ENCODE peak calls at places on chromosomes 5 and 9, in seven cellular contexts. T is mesendoderm, N is H9, P is IMR-90, S is neuronal stem cell, D is H1, R is mesenchymal stem cell. X is an unnamed sample.

GRCh38 chr5:10563940-10564837 is at the start of gene ANKRD33B:
- DNase-seq in T (peak), N (peak), P (peak), S (peak), D (no peak), R (peak), X (no peak)

GRCh38 chr5:123084730-123085605 is 4.1 kb upstream of the PRDM6 start:
- DNase-seq in T (peak), N (no peak), P (no peak), S (no peak), D (no peak), R (no peak), X (no peak)

GRCh38 chr9:21817176-21817575 is 14.7 kb downstream of the MTAP start:
- DNase-seq in T (no peak), N (no peak), P (peak), S (no peak), D (no peak), R (peak), X (no peak)

GRCh38 chr5:131996210-131997025 is 15.0 kb downstream of the ACSL6 start:
- DNase-seq in T (no peak), N (no peak), P (no peak), S (no peak), D (no peak), R (no peak), X (peak)

GRCh38 chr5:80481019-80481893 is 6.6 kb upstream of the FAM151B start:
- DNase-seq in T (peak), N (peak), P (peak), S (no peak), D (peak), R (peak), X (peak)

GRCh38 chr9:109114670-109115069 is 5.1 kb downstream of the TMEM245 start:
- DNase-seq in T (no peak), N (no peak), P (peak), S (no peak), D (no peak), R (peak), X (no peak)

GRCh38 chr5:766666-767431 is 17.7 kb downstream of the ZDHHC11B start:
- DNase-seq in T (no peak), N (peak), P (no peak), S (no peak), D (no peak), R (no peak), X (no peak)

GRCh38 chr9:124820606-124821246 is 32.5 kb upstream of the WDR38 start:
- DNase-seq in T (no peak), N (no peak), P (no peak), S (no peak), D (no peak), R (no peak), X (no peak)

GRCh38 chr5:167813381-167813780 is 478.1 kb upstream of the WWC1 start:
- DNase-seq in T (no peak), N (no peak), P (no peak), S (no peak), D (no peak), R (peak), X (no peak)

GRCh38 chr5:178182158-178182876 is 4.9 kb downstream of the GMCL2 start:
- DNase-seq in T (peak), N (peak), P (no peak), S (no peak), D (no peak), R (no peak), X (no peak)

GRCh38 chr9:136110082-136111061 is 8.3 kb downstream of the TMEM250 start:
- DNase-seq in T (peak), N (peak), P (peak), S (no peak), D (no peak), R (peak), X (no peak)

GRCh38 chr9:136111910-136112309 is 6.8 kb downstream of the TMEM250 start:
- DNase-seq in T (no peak), N (peak), P (no peak), S (no peak), D (no peak), R (no peak), X (no peak)

GRCh38 chr9:136114606-136115005 is 4.1 kb downstream of the TMEM250 start:
- DNase-seq in T (no peak), N (no peak), P (no peak), S (no peak), D (no peak), R (no peak), X (no peak)

GRCh38 chr9:136111190-136111589 is 7.5 kb downstream of the TMEM250 start:
- DNase-seq in T (no peak), N (no peak), P (no peak), S (no peak), D (no peak), R (no peak), X (no peak)

DNA sequence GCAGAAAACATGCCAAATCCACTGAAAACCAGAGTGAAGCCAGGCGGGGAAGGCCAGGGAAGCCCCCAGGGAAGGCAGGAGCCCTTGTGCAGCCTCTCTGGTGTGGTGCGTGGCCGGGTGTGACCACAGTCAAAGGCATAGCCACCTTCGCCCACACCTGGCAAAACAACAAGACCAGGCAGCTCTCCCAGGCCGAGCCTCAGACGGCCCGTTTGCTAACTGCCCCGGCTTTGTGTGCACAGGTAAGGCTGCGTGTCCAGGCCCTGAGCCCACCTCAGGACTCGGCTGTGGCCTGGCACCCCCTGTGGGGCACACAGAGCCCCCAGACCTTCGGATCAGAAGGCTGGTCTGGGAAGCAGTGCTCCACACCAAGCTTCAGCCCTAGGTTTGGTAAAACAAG is 6.1 kb downstream of the TMEM250 start:
- DNase-seq in T (no peak), N (no peak), P (no peak), S (no peak), D (no peak), R (no peak), X (no peak)
- H3K23ac ChIP-seq in T (no peak), N (no peak), P (no peak), S (peak), D (no peak), R (no peak), X (no peak)

GRCh38 chr5:172350212-172351181 is 66.9 kb upstream of the UBTD2 start:
- DNase-seq in T (no peak), N (no peak), P (no peak), S (no peak), D (no peak), R (no peak), X (no peak)
- H3K23ac ChIP-seq in T (no peak), N (no peak), P (no peak), S (peak), D (no peak), R (no peak), X (no peak)

GRCh38 chr5:11760940-11761603 is 143.2 kb downstream of the CTNND2 start:
- DNase-seq in T (no peak), N (no peak), P (no peak), S (no peak), D (no peak), R (no peak), X (no peak)
- H3K23ac ChIP-seq in T (no peak), N (no peak), P (no peak), S (no peak), D (no peak), R (no peak), X (no peak)

DNA sequence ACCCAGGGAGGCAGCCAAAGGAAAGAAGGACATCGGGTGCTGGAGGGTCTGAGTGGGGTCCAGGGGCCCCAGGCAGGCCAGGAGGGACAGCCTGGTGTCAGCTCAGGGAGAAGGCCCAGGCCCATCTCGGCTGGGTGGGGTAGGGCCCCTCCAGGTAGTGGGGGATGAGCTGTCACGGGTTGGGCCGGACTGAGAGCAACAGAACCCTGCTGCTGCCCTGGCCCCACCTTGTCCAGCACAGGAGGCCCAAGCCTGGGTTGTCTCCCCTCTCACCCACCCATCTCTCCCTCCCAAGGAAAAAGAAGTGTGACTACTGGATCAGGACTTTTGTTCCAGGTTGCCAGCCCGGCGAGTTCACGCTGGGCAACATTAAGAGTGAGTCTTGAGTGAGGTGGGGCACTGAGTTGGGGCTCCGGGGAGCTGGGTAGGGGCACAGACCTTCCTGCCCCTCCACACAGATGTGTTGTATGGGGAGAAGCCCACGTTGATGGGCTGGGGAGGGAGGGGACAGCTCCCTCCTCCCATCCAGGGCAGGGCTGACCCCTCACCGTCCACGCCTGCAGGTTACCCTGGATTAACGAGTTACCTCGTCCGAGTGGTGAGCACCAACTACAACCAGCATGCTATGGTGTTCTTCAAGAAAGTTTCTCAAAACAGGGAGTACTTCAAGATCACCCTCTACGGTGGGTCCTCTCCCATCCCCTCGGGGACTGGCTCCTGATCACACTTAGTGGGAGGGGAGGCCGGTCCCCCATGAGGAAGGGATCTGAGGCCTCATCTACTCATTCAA is 2.3 kb downstream of the LCN2 start:
- DNase-seq in T (no peak), N (no peak), P (no peak), S (no peak), D (no peak), R (no peak), X (no peak)
- H3K23ac ChIP-seq in T (no peak), N (no peak), P (no peak), S (no peak), D (no peak), R (no peak), X (no peak)

GRCh38 chr9:89612566-89613278 is 7.9 kb downstream of the GADD45G start:
- DNase-seq in T (no peak), N (no peak), P (no peak), S (no peak), D (no peak), R (no peak), X (peak)
- H3K23ac ChIP-seq in T (no peak), N (no peak), P (no peak), S (no peak), D (no peak), R (no peak), X (no peak)

GRCh38 chr5:110338336-110339083 is 388.0 kb downstream of the TMEM232 start:
- DNase-seq in T (peak), N (no peak), P (no peak), S (no peak), D (no peak), R (peak), X (peak)
- H3K23ac ChIP-seq in T (no peak), N (no peak), P (no peak), S (no peak), D (no peak), R (no peak), X (no peak)

DNA sequence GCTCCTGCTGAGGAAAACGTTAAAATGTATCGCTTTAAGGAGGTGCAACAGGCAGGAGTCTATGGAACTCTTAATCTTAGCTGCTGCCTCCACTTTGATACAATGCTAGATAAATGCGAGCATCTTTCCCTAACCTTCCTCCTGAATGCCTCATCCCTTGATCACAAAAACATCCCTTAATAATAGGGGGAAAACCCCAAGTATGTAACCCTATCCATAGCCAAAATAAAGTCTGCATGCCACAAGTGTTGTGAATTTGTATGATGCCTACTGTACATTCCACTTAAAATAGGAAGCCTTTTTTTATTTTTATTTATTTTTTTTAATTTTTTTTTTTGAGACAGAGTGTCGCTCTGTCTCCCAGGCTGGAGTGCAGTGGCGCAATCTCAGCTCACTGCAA is 206.9 kb downstream of the AOPEP start:
- DNase-seq in T (no peak), N (no peak), P (peak), S (no peak), D (no peak), R (no peak), X (no peak)
- H3K23ac ChIP-seq in T (no peak), N (no peak), P (no peak), S (no peak), D (no peak), R (no peak), X (no peak)

GRCh38 chr5:169838688-169839087 is 141.6 kb downstream of the INSYN2B start:
- DNase-seq in T (no peak), N (no peak), P (no peak), S (no peak), D (no peak), R (no peak), X (no peak)
- H3K23ac ChIP-seq in T (no peak), N (no peak), P (no peak), S (no peak), D (no peak), R (no peak), X (no peak)

GRCh38 chr5:15819617-15820016 is 319.6 kb downstream of the FBXL7 start:
- DNase-seq in T (no peak), N (no peak), P (no peak), S (no peak), D (no peak), R (no peak), X (no peak)
- H3K23ac ChIP-seq in T (no peak), N (no peak), P (no peak), S (no peak), D (no peak), R (no peak), X (no peak)

GRCh38 chr9:86943871-86944240 is 3.5 kb downstream of the GAS1 start:
- DNase-seq in T (no peak), N (no peak), P (no peak), S (no peak), D (no peak), R (no peak), X (no peak)

GRCh38 chr9:86944974-86945867 is 2.1 kb downstream of the GAS1 start:
- DNase-seq in T (peak), N (peak), P (peak), S (no peak), D (no peak), R (peak), X (no peak)

GRCh38 chr9:86946712-86947145 is 577 bp downstream of the GAS1 start:
- DNase-seq in T (no peak), N (peak), P (no peak), S (no peak), D (no peak), R (peak), X (peak)

GRCh38 chr9:86947146-86948081 is at the start of gene GAS1:
- DNase-seq in T (peak), N (peak), P (peak), S (peak), D (peak), R (peak), X (peak)

DNA sequence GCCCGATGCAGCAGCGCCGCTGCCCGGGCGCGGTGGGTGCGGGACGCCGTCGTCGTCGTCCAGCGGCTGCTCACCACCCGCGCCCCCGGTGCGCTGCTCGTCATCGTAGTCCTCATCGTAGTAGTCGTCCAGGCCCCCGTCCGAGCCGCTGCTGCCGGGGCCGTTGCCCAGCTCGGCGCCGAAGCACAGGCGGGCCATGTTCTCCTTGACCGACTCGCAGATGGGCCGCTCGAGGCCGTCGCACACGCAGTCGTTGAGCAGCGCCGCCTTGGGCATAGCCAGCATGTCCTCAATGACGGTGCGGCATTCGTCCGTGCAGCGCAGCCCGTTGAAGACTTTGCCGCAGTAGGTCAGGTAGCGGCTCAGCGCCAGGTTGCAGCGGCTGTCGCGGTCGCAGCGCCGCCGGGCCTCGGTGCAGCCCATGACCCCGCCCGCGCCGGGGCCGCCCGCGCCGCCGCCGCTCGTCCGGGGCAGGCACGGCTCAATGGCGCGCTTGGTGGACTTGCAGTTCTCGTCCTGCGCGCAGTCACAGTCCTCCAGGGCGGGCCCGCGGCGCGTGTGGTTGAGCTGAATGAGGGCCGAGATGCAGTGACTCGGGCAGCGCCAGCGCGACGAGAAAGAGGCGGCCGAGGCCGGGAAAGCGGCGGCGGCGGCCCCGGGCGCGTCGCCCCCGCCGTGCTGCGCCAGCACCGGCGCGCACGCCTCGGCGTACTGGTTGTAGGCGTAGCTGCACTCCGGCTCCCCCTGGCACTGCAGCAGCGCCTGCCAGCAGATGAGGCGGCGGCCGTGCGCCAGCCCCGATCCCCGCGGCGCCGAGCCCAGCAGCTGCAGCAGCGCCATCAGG is 1.2 kb downstream of the GAS1 start:
- DNase-seq in T (peak), N (peak), P (peak), S (no peak), D (no peak), R (peak), X (peak)
- H3K23ac ChIP-seq in T (peak), N (no peak), P (peak), S (peak), D (no peak), R (peak), X (peak)

X was measured in trophoblast cell.